ENCODE peak calls at places on chromosomes 12 and 14, in ten cellular contexts. One of them, this sample, is unnamed.

GRCh38 chr12:79685068-79685467 is 5.7 kb downstream of the PAWR start:
- DNase-seq in gastrocnemius medialis: no peak
- DNase-seq in CD8-positive, alpha-beta T cell: no peak
- DNase-seq in tibial nerve: no peak
- DNase-seq in Peyer's patch: no peak
- DNase-seq in transverse colon: no peak
- DNase-seq in ovary: no peak
- DNase-seq in left lung: no peak
- DNase-seq in psoas muscle: no peak
- DNase-seq in H9: no peak
- DNase-seq in this sample: no peak

GRCh38 chr12:79690606-79691298 is at the start of gene PAWR:
- DNase-seq in ovary: peak; percentile 79
- DNase-seq in tibial nerve: peak; percentile 21
- DNase-seq in CD8-positive, alpha-beta T cell: no peak
- DNase-seq in left lung: peak; percentile 79
- DNase-seq in Peyer's patch: peak; percentile 71
- DNase-seq in gastrocnemius medialis: no peak
- DNase-seq in H9: peak; percentile 91
- DNase-seq in psoas muscle: peak; percentile 57
- DNase-seq in transverse colon: peak; percentile 86
- DNase-seq in this sample: peak; percentile 47

GRCh38 chr12:9702239-9702638 is 30.7 kb downstream of the CLECL1 start:
- DNase-seq in gastrocnemius medialis: no peak
- DNase-seq in CD8-positive, alpha-beta T cell: peak; percentile 41
- DNase-seq in left lung: no peak
- DNase-seq in tibial nerve: no peak
- DNase-seq in psoas muscle: no peak
- DNase-seq in Peyer's patch: peak; percentile 75
- DNase-seq in transverse colon: peak; percentile 26
- DNase-seq in ovary: no peak
- DNase-seq in H9: no peak
- DNase-seq in this sample: no peak

GRCh38 chr12:57166971-57167371 is 19.6 kb upstream of the LRP1-AS start:
- DNase-seq in psoas muscle: no peak
- DNase-seq in CD8-positive, alpha-beta T cell: no peak
- DNase-seq in H9: no peak
- DNase-seq in gastrocnemius medialis: no peak
- DNase-seq in tibial nerve: no peak
- DNase-seq in ovary: peak; percentile 32
- DNase-seq in left lung: no peak
- DNase-seq in transverse colon: no peak
- DNase-seq in Peyer's patch: no peak
- DNase-seq in this sample: no peak

GRCh38 chr12:17759982-17760381 is 330.0 kb downstream of the RERGL start:
- DNase-seq in gastrocnemius medialis: no peak
- DNase-seq in H9: no peak
- DNase-seq in Peyer's patch: no peak
- DNase-seq in left lung: no peak
- DNase-seq in CD8-positive, alpha-beta T cell: no peak
- DNase-seq in transverse colon: no peak
- DNase-seq in psoas muscle: no peak
- DNase-seq in ovary: no peak
- DNase-seq in tibial nerve: no peak
- DNase-seq in this sample: no peak

GRCh38 chr14:88421286-88421685 is 35.8 kb downstream of the SPATA7 start:
- DNase-seq in H9: no peak
- DNase-seq in tibial nerve: no peak
- DNase-seq in transverse colon: no peak
- DNase-seq in ovary: no peak
- DNase-seq in gastrocnemius medialis: no peak
- DNase-seq in psoas muscle: no peak
- DNase-seq in left lung: no peak
- DNase-seq in CD8-positive, alpha-beta T cell: no peak
- DNase-seq in Peyer's patch: no peak
- DNase-seq in this sample: no peak

GRCh38 chr14:102362084-102362483 is 606 bp downstream of the CINP start:
- DNase-seq in tibial nerve: no peak
- DNase-seq in ovary: no peak
- DNase-seq in Peyer's patch: no peak
- DNase-seq in H9: no peak
- DNase-seq in psoas muscle: no peak
- DNase-seq in gastrocnemius medialis: no peak
- DNase-seq in CD8-positive, alpha-beta T cell: no peak
- DNase-seq in transverse colon: no peak
- DNase-seq in left lung: no peak
- DNase-seq in this sample: no peak

GRCh38 chr12:15453613-15454012 is 131.3 kb downstream of the PTPRO start:
- DNase-seq in Peyer's patch: no peak
- DNase-seq in CD8-positive, alpha-beta T cell: no peak
- DNase-seq in H9: no peak
- DNase-seq in tibial nerve: no peak
- DNase-seq in gastrocnemius medialis: no peak
- DNase-seq in psoas muscle: no peak
- DNase-seq in ovary: no peak
- DNase-seq in transverse colon: no peak
- DNase-seq in left lung: no peak
- DNase-seq in this sample: no peak

GRCh38 chr12:96617178-96617577 is 127.8 kb downstream of the CFAP54 start:
- DNase-seq in gastrocnemius medialis: no peak
- DNase-seq in H9: no peak
- DNase-seq in transverse colon: no peak
- DNase-seq in left lung: no peak
- DNase-seq in CD8-positive, alpha-beta T cell: no peak
- DNase-seq in psoas muscle: no peak
- DNase-seq in ovary: no peak
- DNase-seq in Peyer's patch: no peak
- DNase-seq in tibial nerve: no peak
- DNase-seq in this sample: no peak

GRCh38 chr14:90330203-90331196 is 1.2 kb downstream of the NRDE2 start:
- DNase-seq in ovary: no peak
- DNase-seq in transverse colon: no peak
- DNase-seq in Peyer's patch: no peak
- DNase-seq in left lung: no peak
- DNase-seq in CD8-positive, alpha-beta T cell: no peak
- DNase-seq in tibial nerve: no peak
- DNase-seq in H9: no peak
- DNase-seq in gastrocnemius medialis: no peak
- DNase-seq in psoas muscle: no peak
- DNase-seq in this sample: no peak

GRCh38 chr12:46133751-46134150 is 135.1 kb downstream of the SLC38A1 start:
- DNase-seq in H9: no peak
- DNase-seq in psoas muscle: no peak
- DNase-seq in ovary: no peak
- DNase-seq in transverse colon: no peak
- DNase-seq in left lung: no peak
- DNase-seq in Peyer's patch: no peak
- DNase-seq in tibial nerve: no peak
- DNase-seq in CD8-positive, alpha-beta T cell: no peak
- DNase-seq in gastrocnemius medialis: no peak
- DNase-seq in this sample: no peak

GRCh38 chr12:62075860-62076259 is 184.3 kb upstream of the USP15 start:
- DNase-seq in tibial nerve: no peak
- DNase-seq in left lung: no peak
- DNase-seq in H9: no peak
- DNase-seq in ovary: no peak
- DNase-seq in psoas muscle: no peak
- DNase-seq in Peyer's patch: no peak
- DNase-seq in gastrocnemius medialis: no peak
- DNase-seq in CD8-positive, alpha-beta T cell: no peak
- DNase-seq in transverse colon: no peak
- DNase-seq in this sample: no peak

GRCh38 chr14:43410631-43411030 is 1096.5 kb downstream of the FSCB start:
- DNase-seq in ovary: no peak
- DNase-seq in transverse colon: no peak
- DNase-seq in H9: peak; percentile 41
- DNase-seq in tibial nerve: no peak
- DNase-seq in left lung: no peak
- DNase-seq in gastrocnemius medialis: no peak
- DNase-seq in CD8-positive, alpha-beta T cell: no peak
- DNase-seq in Peyer's patch: no peak
- DNase-seq in psoas muscle: peak; percentile 23
- DNase-seq in this sample: no peak

GRCh38 chr12:89648211-89648930 is 60.3 kb downstream of the ATP2B1 start:
- DNase-seq in left lung: no peak
- DNase-seq in CD8-positive, alpha-beta T cell: no peak
- DNase-seq in ovary: no peak
- DNase-seq in Peyer's patch: no peak
- DNase-seq in tibial nerve: no peak
- DNase-seq in psoas muscle: no peak
- DNase-seq in transverse colon: no peak
- DNase-seq in H9: peak; percentile 87
- DNase-seq in gastrocnemius medialis: no peak
- DNase-seq in this sample: no peak

GRCh38 chr12:24909667-24910066 is 39.2 kb downstream of the BCAT1 start:
- DNase-seq in CD8-positive, alpha-beta T cell: no peak
- DNase-seq in Peyer's patch: no peak
- DNase-seq in tibial nerve: peak; percentile 23
- DNase-seq in left lung: peak; percentile 81
- DNase-seq in ovary: no peak
- DNase-seq in psoas muscle: no peak
- DNase-seq in gastrocnemius medialis: no peak
- DNase-seq in transverse colon: peak; percentile 23
- DNase-seq in H9: no peak
- DNase-seq in this sample: peak; percentile 38

DNA sequence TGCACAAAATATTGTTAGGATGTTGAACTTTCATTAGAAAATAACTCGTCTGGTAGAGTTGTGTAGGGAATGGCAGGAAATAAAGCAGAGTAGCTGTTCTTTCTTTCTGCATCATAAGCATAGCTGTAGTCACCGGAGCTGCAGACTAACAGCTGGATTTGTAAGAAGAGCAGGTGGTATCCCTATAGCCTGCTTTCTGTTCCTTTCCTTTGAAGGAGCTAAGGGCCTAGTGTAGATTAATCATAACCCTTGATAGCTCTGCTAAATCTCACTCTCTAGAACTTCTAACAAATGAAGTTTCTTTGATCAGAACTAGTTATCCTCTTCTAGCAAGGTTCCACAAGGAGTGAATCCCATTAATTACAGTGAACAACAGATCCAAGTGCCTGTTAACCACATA is 3.5 kb downstream of the LMO3 start:
- DNase-seq in tibial nerve: no peak
- DNase-seq in Peyer's patch: no peak
- DNase-seq in transverse colon: no peak
- DNase-seq in left lung: no peak
- DNase-seq in CD8-positive, alpha-beta T cell: no peak
- DNase-seq in H9: no peak
- DNase-seq in ovary: no peak
- DNase-seq in psoas muscle: no peak
- DNase-seq in gastrocnemius medialis: no peak
- DNase-seq in this sample: no peak
- H3K27ac ChIP-seq in tibial nerve: no peak overlapping the region
- H3K27ac ChIP-seq in Peyer's patch: no peak overlapping the region
- H3K27ac ChIP-seq in transverse colon: peak overlapping the region; percentile 66
- H3K27ac ChIP-seq in left lung: peak overlapping the region; percentile 88
- H3K27ac ChIP-seq in CD8-positive, alpha-beta T cell: no peak overlapping the region
- H3K27ac ChIP-seq in H9: no peak overlapping the region
- H3K27ac ChIP-seq in ovary: no peak overlapping the region
- H3K27ac ChIP-seq in psoas muscle: no peak overlapping the region
- H3K27ac ChIP-seq in gastrocnemius medialis: no peak overlapping the region
- H3K27ac ChIP-seq in this sample: no peak overlapping the region

GRCh38 chr12:103756443-103756842 is 84.6 kb downstream of the NT5DC3 start:
- DNase-seq in H9: no peak
- DNase-seq in psoas muscle: no peak
- DNase-seq in gastrocnemius medialis: no peak
- DNase-seq in CD8-positive, alpha-beta T cell: no peak
- DNase-seq in left lung: no peak
- DNase-seq in ovary: no peak
- DNase-seq in tibial nerve: no peak
- DNase-seq in Peyer's patch: no peak
- DNase-seq in transverse colon: no peak
- DNase-seq in this sample: no peak
- H3K4me1 ChIP-seq in H9: no peaks in the 10 kb centered on the region
- H3K4me1 ChIP-seq in psoas muscle: peaks cover 9% of the 10 kb centered on the region
- H3K4me1 ChIP-seq in gastrocnemius medialis: peaks cover 5% of the 10 kb centered on the region
- H3K4me1 ChIP-seq in CD8-positive, alpha-beta T cell: no peaks in the 10 kb centered on the region
- H3K4me1 ChIP-seq in left lung: no peaks in the 10 kb centered on the region
- H3K4me1 ChIP-seq in ovary: no peaks in the 10 kb centered on the region
- H3K4me1 ChIP-seq in tibial nerve: no peaks in the 10 kb centered on the region
- H3K4me1 ChIP-seq in Peyer's patch: no peaks in the 10 kb centered on the region
- H3K4me1 ChIP-seq in transverse colon: no peaks in the 10 kb centered on the region
- H3K4me1 ChIP-seq in this sample: no peaks in the 10 kb centered on the region

GRCh38 chr12:67068204-67068731 is 200.9 kb upstream of the CAND1 start:
- DNase-seq in transverse colon: peak; percentile 13
- DNase-seq in gastrocnemius medialis: no peak
- DNase-seq in left lung: no peak
- DNase-seq in Peyer's patch: no peak
- DNase-seq in tibial nerve: no peak
- DNase-seq in psoas muscle: no peak
- DNase-seq in H9: peak; percentile 71
- DNase-seq in CD8-positive, alpha-beta T cell: no peak
- DNase-seq in ovary: no peak
- DNase-seq in this sample: no peak
- TF ChIP-seq CTCF in transverse colon: no peak
- TF ChIP-seq CTCF in gastrocnemius medialis: no peak
- TF ChIP-seq CTCF in left lung: no peak
- TF ChIP-seq CTCF in Peyer's patch: no peak
- TF ChIP-seq CTCF in tibial nerve: no peak
- TF ChIP-seq CTCF in psoas muscle: no peak
- TF ChIP-seq CTCF in H9: peak; percentile 42
- TF ChIP-seq CTCF in CD8-positive, alpha-beta T cell: no peak
- TF ChIP-seq CTCF in ovary: no peak
- TF ChIP-seq CTCF in this sample: no peak

GRCh38 chr12:3216097-3216496 is 138.9 kb downstream of the TSPAN9 start:
- DNase-seq in transverse colon: no peak
- DNase-seq in H9: no peak
- DNase-seq in Peyer's patch: no peak
- DNase-seq in left lung: no peak
- DNase-seq in gastrocnemius medialis: no peak
- DNase-seq in psoas muscle: no peak
- DNase-seq in ovary: no peak
- DNase-seq in CD8-positive, alpha-beta T cell: no peak
- DNase-seq in tibial nerve: no peak
- DNase-seq in this sample: no peak
- H3K27ac ChIP-seq in transverse colon: no peak overlapping the region
- H3K27ac ChIP-seq in H9: no peak overlapping the region
- H3K27ac ChIP-seq in Peyer's patch: no peak overlapping the region
- H3K27ac ChIP-seq in left lung: no peak overlapping the region
- H3K27ac ChIP-seq in gastrocnemius medialis: peak overlapping the region; percentile 66
- H3K27ac ChIP-seq in psoas muscle: no peak overlapping the region
- H3K27ac ChIP-seq in ovary: no peak overlapping the region
- H3K27ac ChIP-seq in CD8-positive, alpha-beta T cell: no peak overlapping the region
- H3K27ac ChIP-seq in tibial nerve: peak overlapping the region; percentile 49
- H3K27ac ChIP-seq in this sample: peak overlapping the region; percentile 88

DNA sequence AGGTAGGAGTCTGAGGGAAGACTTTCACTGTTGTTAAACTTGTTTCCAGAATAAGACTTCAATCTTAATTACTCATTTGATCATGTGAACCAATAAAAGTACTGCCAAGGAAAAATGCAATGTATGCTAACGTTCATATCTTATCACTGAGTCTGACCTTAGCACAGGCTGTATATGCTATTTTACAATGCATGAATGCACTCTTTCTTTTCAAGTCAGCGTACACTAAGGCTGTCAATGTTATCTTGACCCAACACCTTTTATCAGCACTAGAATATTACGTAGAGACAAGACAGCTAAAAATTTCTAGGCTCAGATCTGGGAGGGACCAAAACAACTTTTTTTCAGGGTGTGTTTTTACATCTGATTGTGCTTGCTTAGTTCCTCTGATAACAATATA is 26.6 kb downstream of the AREL1 start:
- DNase-seq in gastrocnemius medialis: no peak
- DNase-seq in CD8-positive, alpha-beta T cell: no peak
- DNase-seq in psoas muscle: no peak
- DNase-seq in transverse colon: no peak
- DNase-seq in H9: no peak
- DNase-seq in tibial nerve: no peak
- DNase-seq in Peyer's patch: no peak
- DNase-seq in ovary: no peak
- DNase-seq in left lung: no peak
- DNase-seq in this sample: no peak
- H3K4me1 ChIP-seq in gastrocnemius medialis: no peaks in the 10 kb centered on the region
- H3K4me1 ChIP-seq in CD8-positive, alpha-beta T cell: peaks cover 23% of the 10 kb centered on the region
- H3K4me1 ChIP-seq in psoas muscle: peaks cover 10% of the 10 kb centered on the region
- H3K4me1 ChIP-seq in transverse colon: peaks cover 4% of the 10 kb centered on the region
- H3K4me1 ChIP-seq in H9: peaks cover 2% of the 10 kb centered on the region
- H3K4me1 ChIP-seq in tibial nerve: peaks cover 7% of the 10 kb centered on the region
- H3K4me1 ChIP-seq in Peyer's patch: no peaks in the 10 kb centered on the region
- H3K4me1 ChIP-seq in ovary: peaks cover 10% of the 10 kb centered on the region
- H3K4me1 ChIP-seq in left lung: peaks cover 25% of the 10 kb centered on the region
- H3K4me1 ChIP-seq in this sample: peaks cover 31% of the 10 kb centered on the region